ENCODE peak calls at places on chromosomes 3 and 15, in ten cellular contexts. U is IMR-90, K is dorsolateral prefrontal cortex, F is HFF-Myc, O is epithelial cell of proximal tubule, S is fibroblast of pulmonary artery, P is testis, W is upper lobe of right lung, A is pancreas, R is epithelial cell of esophagus. V is an unnamed sample.

GRCh38 chr15:49152552-49153337 is 2.7 kb downstream of the COPS2 start:
- DNase-seq in U (no peak), K (no peak), F (no peak), O (peak; percentile 27), S (no peak), P (no peak), W (no peak), A (no peak), R (peak; percentile 4), V (no peak)

GRCh38 chr3:37764586-37764985 is 97.1 kb upstream of the CTDSPL start:
- DNase-seq in U (no peak), K (no peak), F (no peak), O (no peak), S (no peak), P (no peak), W (no peak), A (no peak), R (no peak), V (no peak)

GRCh38 chr3:17714473-17714872 is 28.0 kb downstream of the TBC1D5 start:
- DNase-seq in U (no peak), K (no peak), F (no peak), O (no peak), S (no peak), P (no peak), W (no peak), A (no peak), R (no peak), V (no peak)

GRCh38 chr3:147191795-147192385 is 214.5 kb downstream of the ZIC4 start:
- DNase-seq in U (peak; percentile 75), K (no peak), F (peak; percentile 48), O (peak; percentile 16), S (peak; percentile 83), P (peak; percentile 53), W (no peak), A (no peak), R (peak; percentile 77), V (peak; percentile 9)

GRCh38 chr15:42401544-42402478 is 42.5 kb downstream of the CAPN3 start:
- DNase-seq in U (no peak), K (no peak), F (no peak), O (no peak), S (no peak), P (no peak), W (no peak), A (no peak), R (no peak), V (no peak)

GRCh38 chr15:50280271-50280670 is 14.7 kb upstream of the HDC start:
- DNase-seq in U (no peak), K (no peak), F (no peak), O (peak; percentile 30), S (no peak), P (no peak), W (no peak), A (no peak), R (peak; percentile 60), V (peak; percentile 35)

GRCh38 chr3:4864503-4864902 is 114.7 kb upstream of the BHLHE40 start:
- DNase-seq in U (no peak), K (no peak), F (no peak), O (no peak), S (peak; percentile 60), P (no peak), W (no peak), A (no peak), R (peak; percentile 82), V (no peak)

GRCh38 chr3:123657578-123657977 is 72.7 kb upstream of the HACD2 start:
- DNase-seq in U (peak; percentile 38), K (no peak), F (no peak), O (no peak), S (peak; percentile 30), P (no peak), W (no peak), A (no peak), R (no peak), V (no peak)

GRCh38 chr3:90184861-90185260 is 1077.4 kb downstream of the EPHA3 start:
- DNase-seq in U (peak; percentile 8), K (peak; percentile 39), F (no peak), O (peak; percentile 26), S (peak; percentile 53), P (no peak), W (no peak), A (no peak), R (peak; percentile 8), V (peak; percentile 48)

DNA sequence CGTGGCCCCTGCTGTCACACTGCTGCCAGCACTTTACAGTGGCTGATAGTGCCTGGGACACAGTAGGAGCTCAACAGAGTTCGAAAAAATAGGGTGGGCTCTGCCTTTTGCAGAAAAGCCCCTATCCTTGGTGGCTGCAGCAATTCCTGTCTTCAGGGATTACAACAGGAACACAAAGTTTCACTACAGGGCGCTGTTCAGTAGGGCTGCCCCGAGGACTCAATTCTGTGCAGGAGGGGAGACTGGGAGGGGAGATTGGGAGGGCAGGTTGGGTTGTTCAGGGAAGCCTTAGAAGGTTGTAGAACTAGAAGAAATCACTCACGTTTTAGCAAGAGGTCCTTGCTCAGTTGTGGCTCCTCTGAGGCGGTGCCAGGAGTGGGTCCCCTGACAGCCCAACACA is 138.0 kb upstream of the TPM1 start:
- DNase-seq in U (no peak), K (no peak), F (no peak), O (no peak), S (no peak), P (no peak), W (no peak), A (no peak), R (no peak), V (no peak)
- TF ChIP-seq CTCF in U (no peak), K (no peak), F (peak; percentile 59), O (no peak), S (no peak), P (no peak), W (no peak), A (no peak), R (no peak), V (no peak)

GRCh38 chr15:80073197-80073596 is 13.7 kb downstream of the ZFAND6 start:
- DNase-seq in U (no peak), K (no peak), F (no peak), O (no peak), S (no peak), P (no peak), W (no peak), A (no peak), R (no peak), V (no peak)

GRCh38 chr15:80068578-80068977 is 9.1 kb downstream of the ZFAND6 start:
- DNase-seq in U (peak; percentile 54), K (no peak), F (peak; percentile 56), O (no peak), S (no peak), P (no peak), W (no peak), A (no peak), R (no peak), V (no peak)

GRCh38 chr15:80071652-80072051 is 12.2 kb downstream of the ZFAND6 start:
- DNase-seq in U (no peak), K (no peak), F (no peak), O (no peak), S (no peak), P (no peak), W (no peak), A (no peak), R (no peak), V (no peak)

GRCh38 chr15:80070840-80071239 is 11.4 kb downstream of the ZFAND6 start:
- DNase-seq in U (peak; percentile 58), K (no peak), F (no peak), O (no peak), S (peak; percentile 61), P (no peak), W (no peak), A (no peak), R (peak; percentile 27), V (no peak)

GRCh38 chr15:80072285-80072684 is 12.8 kb downstream of the ZFAND6 start:
- DNase-seq in U (peak; percentile 91), K (no peak), F (peak; percentile 87), O (peak; percentile 82), S (peak; percentile 95), P (no peak), W (no peak), A (no peak), R (peak; percentile 92), V (peak; percentile 96)
- H3K4me3 ChIP-seq in U (peak overlapping the region; percentile 47), K (peak overlapping the region; percentile 63), F (peak overlapping the region; percentile 47), O (peak overlapping the region; percentile 56), S (peak overlapping the region; percentile 70), P (peak overlapping the region; percentile 29), W (peak overlapping the region; percentile 35), A (peak overlapping the region; percentile 40), R (peak overlapping the region; percentile 71), V (peak overlapping the region; percentile 56)

GRCh38 chr3:96331341-96331740 is 483.1 kb upstream of the EPHA6 start:
- DNase-seq in U (no peak), K (no peak), F (no peak), O (no peak), S (no peak), P (no peak), W (no peak), A (no peak), R (peak; percentile 56), V (no peak)
- TF ChIP-seq CTCF in U (no peak), K (no peak), F (no peak), O (peak; percentile 13), S (no peak), P (no peak), W (no peak), A (no peak), R (peak; percentile 59), V (no peak)

DNA sequence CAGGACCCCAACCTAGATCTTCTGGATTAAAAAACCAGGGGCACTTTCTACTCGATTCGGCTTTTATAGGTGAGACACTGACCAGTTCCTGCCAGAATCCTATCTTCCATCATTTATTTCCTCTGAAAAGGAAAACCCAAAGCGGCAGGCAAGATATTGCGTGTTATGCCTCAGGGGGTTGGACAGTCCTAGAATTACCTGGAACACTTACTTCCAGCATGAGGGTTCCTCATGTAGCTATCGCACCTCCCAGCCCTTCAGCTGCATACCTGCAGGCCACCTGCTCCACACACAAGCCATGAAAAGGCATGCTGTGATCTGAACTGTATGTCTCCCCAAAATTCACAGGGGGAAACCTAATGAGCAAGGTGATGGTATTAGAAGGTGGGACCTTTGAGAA is 58.3 kb upstream of the DLG1 start:
- DNase-seq in U (no peak), K (no peak), F (no peak), O (no peak), S (no peak), P (no peak), W (no peak), A (no peak), R (no peak), V (no peak)
- H3K4me3 ChIP-seq in U (no peak overlapping the region), K (peak overlapping the region; percentile 59), F (no peak overlapping the region), O (no peak overlapping the region), S (no peak overlapping the region), P (no peak overlapping the region), W (peak overlapping the region; percentile 21), A (no peak overlapping the region), R (no peak overlapping the region), V (no peak overlapping the region)

V was measured in kidney epithelial cell.